ENCODE peak calls at places on chromosome 4, in nine cellular contexts. D is WTC11; H is AG04450; P is activated CD8-positive, alpha-beta T cell treated with anti-CD3 and anti-CD28 coated beads for 36 hours; N is transverse colon; V is astrocyte of the cerebellum; Y is tibial nerve; K is H9; U is HL-60. O is an unnamed sample.

GRCh38 chr4:85166318-85166717 is 199.8 kb upstream of the WDFY3 start:
- DNase-seq in D (no peak), H (no peak), P (no peak), N (peak; percentile 61), V (no peak), Y (no peak), K (no peak), U (no peak), O (no peak)

GRCh38 chr4:174681723-174682300 is 147.2 kb downstream of the GLRA3 start:
- DNase-seq in D (no peak), H (no peak), P (no peak), N (no peak), V (no peak), Y (no peak), K (no peak), U (no peak), O (no peak)

GRCh38 chr4:102466298-102466697 is 34.9 kb upstream of the NFKB1 start:
- DNase-seq in D (no peak), H (no peak), P (no peak), N (no peak), V (no peak), Y (no peak), K (no peak), U (no peak), O (no peak)

GRCh38 chr4:100016191-100016590 is 66.1 kb upstream of the H2AZ1 start:
- DNase-seq in D (no peak), H (peak; percentile 74), P (no peak), N (no peak), V (peak; percentile 6), Y (no peak), K (no peak), U (no peak), O (no peak)

GRCh38 chr4:95092762-95093161 is 335.0 kb downstream of the BMPR1B start:
- DNase-seq in D (no peak), H (no peak), P (no peak), N (no peak), V (no peak), Y (peak; percentile 19), K (no peak), U (no peak), O (no peak)

GRCh38 chr4:145619639-145619996 is 433 bp downstream of the MMAA start:
- DNase-seq in D (no peak), H (no peak), P (peak; percentile 80), N (peak; percentile 82), V (peak; percentile 28), Y (no peak), K (no peak), U (peak; percentile 31), O (no peak)

GRCh38 chr4:11824557-11824956 is 395.9 kb upstream of the HS3ST1 start:
- DNase-seq in D (no peak), H (no peak), P (no peak), N (no peak), V (no peak), Y (no peak), K (no peak), U (peak; percentile 20), O (no peak)

GRCh38 chr4:113383111-113383785 is 333.8 kb downstream of the ANK2 start:
- DNase-seq in D (no peak), H (no peak), P (no peak), N (no peak), V (peak; percentile 76), Y (peak; percentile 26), K (no peak), U (no peak), O (no peak)

GRCh38 chr4:185648631-185649030 is 113.3 kb upstream of the PDLIM3 start:
- DNase-seq in D (no peak), H (no peak), P (no peak), N (no peak), V (no peak), Y (no peak), K (no peak), U (no peak), O (no peak)

GRCh38 chr4:128768373-128768996 is 41.0 kb upstream of the JADE1 start:
- DNase-seq in D (no peak), H (no peak), P (no peak), N (no peak), V (no peak), Y (no peak), K (no peak), U (no peak), O (no peak)

GRCh38 chr4:38668203-38668602 is 4.2 kb downstream of the KLF3 start:
- DNase-seq in D (no peak), H (no peak), P (no peak), N (no peak), V (no peak), Y (no peak), K (no peak), U (no peak), O (no peak)

GRCh38 chr4:38660838-38661237 is 3.2 kb upstream of the KLF3 start:
- DNase-seq in D (no peak), H (no peak), P (no peak), N (no peak), V (no peak), Y (no peak), K (no peak), U (no peak), O (no peak)

GRCh38 chr4:41060352-41061318 is 153.7 kb downstream of the APBB2 start:
- DNase-seq in D (no peak), H (no peak), P (no peak), N (peak; percentile 24), V (no peak), Y (no peak), K (no peak), U (no peak), O (no peak)

GRCh38 chr4:41505161-41505653 is 32.8 kb upstream of the LIMCH1 start:
- DNase-seq in D (no peak), H (no peak), P (no peak), N (no peak), V (no peak), Y (no peak), K (no peak), U (no peak), O (no peak)

GRCh38 chr4:40514409-40515025 is 115.1 kb downstream of the RBM47 start:
- DNase-seq in D (no peak), H (no peak), P (no peak), N (peak; percentile 87), V (no peak), Y (no peak), K (no peak), U (no peak), O (no peak)

GRCh38 chr4:168839758-168840385 is 170.2 kb downstream of the CBR4 start:
- DNase-seq in D (no peak), H (no peak), P (no peak), N (no peak), V (no peak), Y (no peak), K (no peak), U (no peak), O (no peak)

GRCh38 chr4:5460106-5460801 is 248.1 kb downstream of the EVC2 start:
- DNase-seq in D (peak; percentile 66), H (peak; percentile 3), P (peak; percentile 18), N (no peak), V (no peak), Y (no peak), K (peak; percentile 67), U (no peak), O (peak; percentile 35)

DNA sequence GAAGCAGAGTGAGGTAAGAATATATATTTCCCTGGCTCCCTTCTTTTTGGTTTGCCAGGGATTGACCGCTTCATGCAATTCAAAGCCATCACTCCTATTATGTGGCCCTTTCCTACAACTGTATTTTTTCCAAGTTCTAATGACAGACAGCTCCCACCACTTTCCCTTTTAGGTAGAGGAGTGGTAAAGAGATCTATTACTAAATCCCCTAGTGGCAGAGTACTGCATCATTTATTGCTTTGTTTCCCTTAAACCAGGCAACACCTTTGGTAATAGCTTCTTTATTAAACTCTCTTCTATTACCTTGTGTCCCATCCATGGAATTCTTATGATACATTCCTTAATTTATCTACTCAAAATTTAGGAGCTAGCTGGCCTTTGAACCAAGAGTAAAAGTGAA is 90.7 kb downstream of the CNOT6L start:
- DNase-seq in D (no peak), H (no peak), P (no peak), N (no peak), V (no peak), Y (no peak), K (no peak), U (no peak), O (no peak)
- TF ChIP-seq CTCF in D (no peak), H (no peak), P (peak; percentile 47), N (no peak), V (no peak), Y (no peak), K (peak; percentile 53), U (no peak), O (no peak)

DNA sequence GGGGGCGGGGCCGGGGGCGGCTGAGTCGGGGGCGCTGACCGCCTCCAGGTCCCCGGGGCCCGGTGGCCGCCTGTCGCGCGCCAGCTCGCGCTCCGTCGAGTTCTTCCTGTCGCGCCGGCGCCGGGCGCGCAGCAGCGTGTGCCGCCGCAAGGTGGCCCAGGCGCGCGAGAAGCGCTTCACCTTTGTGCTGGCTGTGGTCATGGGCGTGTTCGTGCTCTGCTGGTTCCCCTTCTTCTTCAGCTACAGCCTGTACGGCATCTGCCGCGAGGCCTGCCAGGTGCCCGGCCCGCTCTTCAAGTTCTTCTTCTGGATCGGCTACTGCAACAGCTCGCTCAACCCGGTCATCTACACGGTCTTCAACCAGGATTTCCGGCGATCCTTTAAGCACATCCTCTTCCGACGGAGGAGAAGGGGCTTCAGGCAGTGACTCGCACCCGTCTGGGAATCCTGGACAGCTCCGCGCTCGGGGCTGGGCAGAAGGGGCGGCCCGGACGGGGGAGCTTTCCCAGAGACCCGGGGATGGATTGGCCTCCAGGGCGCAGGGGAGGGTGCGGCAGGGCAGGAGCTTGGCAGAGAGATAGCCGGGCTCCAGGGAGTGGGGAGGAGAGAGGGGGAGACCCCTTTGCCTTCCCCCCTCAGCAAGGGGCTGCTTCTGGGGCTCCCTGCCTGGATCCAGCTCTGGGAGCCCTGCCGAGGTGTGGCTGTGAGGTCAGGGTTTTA is 1.5 kb downstream of the ADRA2C start:
- DNase-seq in D (peak; percentile 71), H (no peak), P (peak; percentile 22), N (peak; percentile 15), V (no peak), Y (no peak), K (peak; percentile 80), U (peak; percentile 20), O (no peak)
- TF ChIP-seq CTCF in D (no peak), H (no peak), P (peak; percentile 21), N (no peak), V (no peak), Y (no peak), K (peak; percentile 48), U (no peak), O (peak; percentile 21)

DNA sequence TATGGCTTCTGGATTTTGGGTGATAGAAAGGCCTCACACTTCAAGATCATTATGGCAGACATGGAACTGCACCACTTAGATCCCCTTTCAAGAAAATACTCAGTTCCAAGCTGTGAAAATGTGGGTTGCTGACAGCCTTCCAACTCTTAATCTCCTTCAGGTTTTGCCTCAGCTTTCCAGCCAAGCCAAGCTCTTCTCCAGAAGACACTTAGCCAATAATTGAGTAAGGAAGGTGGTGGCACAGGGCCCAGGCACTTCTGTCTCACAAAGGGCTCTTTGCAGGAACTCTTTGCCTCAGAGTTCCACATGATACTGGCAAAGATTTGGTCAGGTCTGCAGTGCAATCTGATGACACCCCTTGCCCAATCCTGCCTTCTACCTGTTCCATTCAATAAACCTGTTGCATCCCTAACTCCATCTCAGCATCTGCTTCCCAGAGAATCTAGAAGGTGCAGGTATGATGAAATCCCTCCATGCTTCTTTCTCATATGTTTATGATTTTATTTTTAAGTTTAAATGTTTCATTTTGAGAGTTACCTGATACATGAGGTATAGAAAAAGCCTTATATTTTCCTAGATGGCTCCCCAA is 30.6 kb downstream of the ANXA5 start:
- DNase-seq in D (no peak), H (no peak), P (no peak), N (no peak), V (no peak), Y (peak; percentile 49), K (no peak), U (no peak), O (no peak)
- TF ChIP-seq CTCF in D (no peak), H (no peak), P (no peak), N (no peak), V (no peak), Y (no peak), K (no peak), U (no peak), O (no peak)

GRCh38 chr4:19104176-19104575 is 1082.6 kb upstream of the LCORL start:
- DNase-seq in D (no peak), H (no peak), P (no peak), N (no peak), V (no peak), Y (no peak), K (no peak), U (no peak), O (no peak)
- TF ChIP-seq CTCF in D (no peak), H (no peak), P (no peak), N (no peak), V (no peak), Y (no peak), K (no peak), U (no peak), O (no peak)